ENCODE peak calls at places on chromosomes 2 and 18, in seven cellular contexts. F is fibroblast of pulmonary artery, T is WERI-Rb-1, K is GM12864, H is fibroblast of lung, U is kidney, A is IMR-90. P is an unnamed sample.

GRCh38 chr2:215363461-215364156 is 51.8 kb downstream of the ATIC start:
- DNase-seq in F (peak), T (no peak), K (no peak), H (peak), U (no peak), A (peak), P (peak)

GRCh38 chr2:235618039-235618438 is 124.2 kb downstream of the AGAP1 start:
- DNase-seq in F (peak), T (no peak), K (no peak), H (peak), U (no peak), A (peak), P (peak)

GRCh38 chr2:41928593-41928992 is 119.2 kb upstream of the PKDCC start:
- DNase-seq in F (peak), T (no peak), K (no peak), H (peak), U (no peak), A (peak), P (peak)

GRCh38 chr2:159199751-159200465 is 86.6 kb downstream of the WDSUB1 start:
- DNase-seq in F (peak), T (no peak), K (no peak), H (no peak), U (no peak), A (peak), P (peak)

GRCh38 chr18:70384181-70384790 is 95.4 kb downstream of the SOCS6 start:
- DNase-seq in F (peak), T (no peak), K (no peak), H (peak), U (no peak), A (peak), P (peak)

GRCh38 chr2:57549642-57550102 is 496.9 kb upstream of the VRK2 start:
- DNase-seq in F (no peak), T (no peak), K (no peak), H (no peak), U (no peak), A (no peak), P (peak)

GRCh38 chr2:177234267-177234666 is 21.7 kb downstream of the HNRNPA3 start:
- DNase-seq in F (no peak), T (no peak), K (no peak), H (no peak), U (no peak), A (no peak), P (no peak)

GRCh38 chr2:237894396-237894979 is 35.1 kb downstream of the RAMP1 start:
- DNase-seq in F (no peak), T (no peak), K (no peak), H (no peak), U (peak), A (no peak), P (no peak)

GRCh38 chr2:202717598-202718310 is 83.0 kb downstream of the FAM117B start:
- DNase-seq in F (no peak), T (no peak), K (no peak), H (no peak), U (no peak), A (no peak), P (no peak)

GRCh38 chr18:63162271-63163014 is 157.1 kb downstream of the BCL2 start:
- DNase-seq in F (peak), T (no peak), K (peak), H (peak), U (no peak), A (peak), P (no peak)

GRCh38 chr2:180015951-180016709 is 9.0 kb upstream of the CWC22 start:
- DNase-seq in F (peak), T (no peak), K (no peak), H (peak), U (no peak), A (peak), P (peak)

GRCh38 chr2:111984213-111984604 is 70.9 kb upstream of the TMEM87B start:
- DNase-seq in F (no peak), T (no peak), K (no peak), H (no peak), U (no peak), A (no peak), P (no peak)

GRCh38 chr2:201701591-201701990 is 3.1 kb upstream of the MPP4 start:
- DNase-seq in F (no peak), T (no peak), K (no peak), H (no peak), U (no peak), A (no peak), P (no peak)

GRCh38 chr2:65654496-65654895 is 222.1 kb upstream of the SPRED2 start:
- DNase-seq in F (no peak), T (peak), K (no peak), H (no peak), U (no peak), A (no peak), P (no peak)

GRCh38 chr2:64534363-64534762 is 10.2 kb downstream of the AFTPH start:
- DNase-seq in F (no peak), T (no peak), K (no peak), H (no peak), U (no peak), A (no peak), P (no peak)

GRCh38 chr2:18435425-18436037 is 124.9 kb downstream of the RDH14 start:
- DNase-seq in F (peak), T (peak), K (peak), H (peak), U (no peak), A (peak), P (peak)

GRCh38 chr2:216635171-216635570 is 2.0 kb downstream of the IGFBP2 start:
- DNase-seq in F (no peak), T (no peak), K (no peak), H (no peak), U (no peak), A (no peak), P (no peak)

GRCh38 chr2:13034861-13035260 is 318.1 kb downstream of the TRIB2 start:
- DNase-seq in F (no peak), T (no peak), K (no peak), H (no peak), U (no peak), A (no peak), P (peak)

GRCh38 chr2:105375001-105375561 is 23.8 kb downstream of the FHL2 start:
- DNase-seq in F (peak), T (no peak), K (no peak), H (peak), U (no peak), A (peak), P (peak)

GRCh38 chr2:38246105-38246504 is 131.0 kb downstream of the ATL2 start:
- DNase-seq in F (no peak), T (no peak), K (no peak), H (no peak), U (no peak), A (no peak), P (no peak)

GRCh38 chr2:96792772-96793749 is 23.0 kb upstream of the CNNM3 start:
- DNase-seq in F (no peak), T (no peak), K (no peak), H (no peak), U (peak), A (no peak), P (no peak)
- TF ChIP-seq CTCF in F (no peak), T (peak), K (no peak), H (no peak), U (no peak), A (no peak), P (no peak)

DNA sequence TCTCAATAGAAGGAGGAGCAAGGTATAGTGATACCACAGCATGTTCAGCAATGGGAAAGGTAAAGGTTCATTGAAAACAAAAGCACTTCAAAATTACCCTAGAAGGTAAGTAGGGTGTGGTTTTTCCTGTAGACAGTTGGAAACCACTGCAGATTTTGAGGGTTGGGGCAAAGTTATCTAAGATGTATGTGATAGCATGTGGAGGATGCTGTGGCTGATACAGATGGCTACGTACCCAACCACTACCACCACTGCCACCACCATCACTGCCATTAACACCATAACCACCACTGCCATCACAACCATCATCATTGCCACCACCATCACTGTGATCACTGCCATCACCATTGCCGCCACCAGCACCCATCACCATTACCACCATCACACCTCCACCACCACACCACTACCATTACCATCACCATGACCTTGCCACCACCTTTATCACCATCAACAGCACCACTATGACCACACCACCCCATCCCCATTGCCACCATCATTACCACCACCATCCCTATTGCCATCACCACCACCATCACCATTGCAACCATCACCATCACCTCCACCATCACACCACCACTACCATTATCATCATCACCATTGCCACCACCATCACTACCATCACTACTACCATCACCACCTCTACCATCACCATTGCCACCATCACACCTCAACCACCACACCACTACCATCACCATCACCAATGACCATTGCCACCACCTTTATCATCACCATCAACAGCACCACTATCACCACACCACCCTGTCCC is 3.7 kb downstream of the TMSB10 start:
- DNase-seq in F (no peak), T (no peak), K (no peak), H (no peak), U (no peak), A (no peak), P (no peak)
- H3K4me3 ChIP-seq in F (no peak), T (no peak), K (no peak), H (no peak), U (no peak), A (no peak), P (no peak)

GRCh38 chr2:84858123-84858522 is 22.8 kb downstream of the TRABD2A start:
- DNase-seq in F (no peak), T (peak), K (no peak), H (no peak), U (no peak), A (no peak), P (no peak)
- TF ChIP-seq CTCF in F (no peak), T (peak), K (peak), H (peak), U (no peak), A (peak), P (no peak)

GRCh38 chr2:70962211-70962884 is 16.1 kb upstream of the ANKRD53 start:
- DNase-seq in F (no peak), T (no peak), K (no peak), H (no peak), U (no peak), A (no peak), P (no peak)

GRCh38 chr2:70959851-70960832 is 18.3 kb upstream of the ANKRD53 start:
- DNase-seq in F (no peak), T (no peak), K (no peak), H (no peak), U (no peak), A (no peak), P (no peak)

GRCh38 chr2:70962885-70963878 is 15.2 kb upstream of the ANKRD53 start:
- DNase-seq in F (no peak), T (no peak), K (no peak), H (no peak), U (no peak), A (no peak), P (no peak)

GRCh38 chr2:70960833-70961647 is 17.4 kb upstream of the ANKRD53 start:
- DNase-seq in F (no peak), T (no peak), K (no peak), H (no peak), U (no peak), A (no peak), P (no peak)

DNA sequence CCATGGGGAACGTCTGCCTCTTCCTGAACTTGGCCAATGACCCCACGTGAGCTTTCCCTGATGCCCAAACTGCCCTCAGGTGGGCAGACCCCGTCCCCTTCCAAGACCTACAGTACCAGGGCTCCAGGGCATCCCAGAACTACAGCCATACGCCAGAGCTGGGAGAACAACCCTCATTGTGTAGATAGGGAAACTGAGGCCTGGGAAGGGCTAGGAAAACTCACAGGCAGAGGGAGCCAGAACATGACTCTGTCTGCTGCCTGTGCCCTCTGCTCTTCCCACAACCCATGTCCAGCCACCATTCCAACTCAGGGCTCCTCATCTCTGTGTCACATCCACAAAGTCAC is 16.8 kb upstream of the ANKRD53 start:
- DNase-seq in F (no peak), T (no peak), K (no peak), H (no peak), U (no peak), A (no peak), P (no peak)
- H3K4me3 ChIP-seq in F (no peak), T (no peak), K (no peak), H (no peak), U (no peak), A (no peak), P (no peak)